ENCODE peak calls at places on chromosomes 12 and 14, in five cellular contexts. W is neural progenitor cell, S is PC-9, G is fibroblast of lung, C is cardiac fibroblast. E is an unnamed sample.

GRCh38 chr12:77795699-77796098 is 35.0 kb upstream of the NAV3 start:
- DNase-seq in W (no peak), S (no peak), C (peak), G (peak), E (peak)

GRCh38 chr14:55122441-55122986 is 6.5 kb upstream of the LGALS3 start:
- DNase-seq in C (peak), S (peak), G (peak), W (no peak), E (peak)

GRCh38 chr14:100740196-100740825 is 13.6 kb downstream of the DLK1 start:
- DNase-seq in S (no peak), C (no peak), W (no peak), G (no peak), E (no peak)

GRCh38 chr12:51533799-51534198 is 57.2 kb upstream of the SCN8A start:
- DNase-seq in W (no peak), S (no peak), C (peak), G (peak), E (no peak)

GRCh38 chr14:97273540-97273939 is 476.4 kb downstream of the VRK1 start:
- DNase-seq in W (no peak), G (no peak), S (no peak), C (no peak), E (no peak)

GRCh38 chr12:48956279-48957140 is 777 bp downstream of the ARF3 start:
- DNase-seq in C (peak), W (peak), S (peak), G (peak), E (peak)

GRCh38 chr12:131559517-131560516 is 151.1 kb upstream of the SFSWAP start:
- DNase-seq in W (no peak), C (no peak), G (no peak), S (no peak), E (no peak)

GRCh38 chr14:53772936-53773335 is 183.7 kb downstream of the BMP4 start:
- DNase-seq in G (no peak), S (no peak), W (no peak), C (no peak), E (no peak)

GRCh38 chr12:49121047-49121696 is 10.0 kb downstream of the TUBA1B start:
- DNase-seq in C (peak), W (peak), S (peak), G (peak), E (peak)

GRCh38 chr14:49134940-49135339 is 451.2 kb downstream of the RPS29 start:
- DNase-seq in G (no peak), W (peak), C (no peak), S (no peak), E (no peak)

GRCh38 chr12:94879542-94879941 is 124.0 kb downstream of the NDUFA12 start:
- DNase-seq in G (no peak), C (no peak), S (no peak), W (peak), E (peak)

GRCh38 chr12:114955414-114956014 is 271.5 kb upstream of the TBX3 start:
- DNase-seq in W (no peak), G (peak), S (no peak), C (peak), E (peak)

GRCh38 chr14:95317817-95318343 is 1.8 kb downstream of the CLMN start:
- DNase-seq in C (no peak), W (no peak), S (no peak), G (no peak), E (no peak)

GRCh38 chr12:106487664-106488063 is 95.1 kb upstream of the RFX4 start:
- DNase-seq in S (no peak), C (no peak), W (no peak), G (no peak), E (no peak)

GRCh38 chr14:71438684-71439083 is 493.5 kb upstream of the RGS6 start:
- DNase-seq in C (peak), G (peak), W (no peak), S (no peak), E (peak)

GRCh38 chr12:87809916-87810315 is 219.3 kb downstream of the C12orf50 start:
- DNase-seq in S (no peak), G (peak), W (no peak), C (no peak), E (no peak)

GRCh38 chr12:102374190-102374589 is 106.2 kb downstream of the IGF1 start:
- DNase-seq in C (no peak), S (no peak), W (no peak), G (peak), E (peak)

GRCh38 chr12:90085491-90086274 is 377.0 kb upstream of the ATP2B1 start:
- DNase-seq in C (peak), W (peak), S (no peak), G (peak), E (peak)

GRCh38 chr12:82896979-82897378 is 210.3 kb downstream of the TMTC2 start:
- DNase-seq in W (no peak), G (peak), C (peak), S (peak), E (no peak)

GRCh38 chr12:57090924-57091632 is 2.2 kb downstream of the NAB2 start:
- DNase-seq in W (no peak), G (peak), S (no peak), C (peak), E (peak)

GRCh38 chr14:75452324-75452723 is 24.5 kb downstream of the JDP2 start:
- DNase-seq in G (no peak), W (no peak), S (no peak), C (peak), E (peak)

GRCh38 chr12:105089817-105090216 is 5.6 kb upstream of the ALDH1L2 start:
- DNase-seq in W (no peak), G (no peak), C (no peak), S (no peak), E (no peak)

GRCh38 chr12:52805000-52805399 is 8.9 kb downstream of the KRT4 start:
- DNase-seq in S (peak), C (no peak), G (no peak), W (no peak), E (no peak)

GRCh38 chr12:52713960-52714886 is 10.9 kb upstream of the KRT77 start:
- DNase-seq in G (no peak), C (no peak), W (peak), S (no peak), E (no peak)

GRCh38 chr14:81765654-81766275 is 232.1 kb upstream of the SEL1L start:
- DNase-seq in W (no peak), C (no peak), G (no peak), S (no peak), E (no peak)

GRCh38 chr12:115155665-115156645 is 472.0 kb upstream of the TBX3 start:
- DNase-seq in S (peak), G (peak), C (peak), W (no peak), E (peak)

GRCh38 chr14:72782182-72782508 is 111.8 kb downstream of the DPF3 start:
- DNase-seq in S (no peak), G (no peak), W (no peak), C (no peak), E (no peak)

GRCh38 chr14:91249841-91250616 is 5.5 kb upstream of the GPR68 start:
- DNase-seq in W (peak), S (no peak), C (peak), G (peak), E (no peak)

GRCh38 chr14:97113339-97113738 is 316.2 kb downstream of the VRK1 start:
- DNase-seq in G (peak), C (no peak), S (no peak), W (no peak), E (no peak)

GRCh38 chr12:1306096-1306495 is 288.3 kb downstream of the FBXL14 start:
- DNase-seq in W (no peak), G (no peak), S (no peak), C (peak), E (no peak)
- H3K4me3 ChIP-seq in W (no peak), G (no peak), S (no peak), C (no peak), E (no peak)

DNA sequence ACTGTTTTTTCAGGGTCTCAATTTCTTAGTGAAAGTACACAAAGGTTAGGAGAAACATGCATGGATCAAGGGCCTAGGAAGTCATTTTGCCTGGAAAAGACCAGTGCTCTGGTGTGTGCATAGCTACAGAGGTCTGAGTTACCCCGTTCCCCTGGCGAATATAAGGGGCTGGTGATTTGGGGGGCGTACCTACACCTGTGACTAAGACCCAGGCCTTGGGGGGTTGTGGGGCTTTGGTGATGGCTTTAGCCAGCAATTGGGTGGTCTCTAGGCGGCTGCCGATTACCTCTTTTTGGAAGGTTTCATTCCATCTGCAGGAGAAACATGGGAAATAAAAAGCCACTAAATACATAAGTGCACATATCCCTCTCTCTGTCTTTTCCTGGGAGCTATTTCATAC is 1.1 kb downstream of the SDR39U1 start:
- DNase-seq in S (no peak), W (no peak), C (no peak), G (no peak), E (no peak)
- H3K4me3 ChIP-seq in S (peak), W (peak), C (peak), G (peak), E (peak)

GRCh38 chr12:91180162-91180561 is 2.5 kb downstream of the DCN start:
- DNase-seq in G (no peak), W (no peak), S (no peak), C (no peak), E (no peak)

GRCh38 chr12:91177380-91177779 is 5.2 kb downstream of the DCN start:
- DNase-seq in C (no peak), W (no peak), G (peak), S (no peak), E (peak)

GRCh38 chr12:91178801-91179200 is 3.8 kb downstream of the DCN start:
- DNase-seq in S (no peak), C (no peak), W (no peak), G (peak), E (peak)

GRCh38 chr12:91179315-91179714 is 3.3 kb downstream of the DCN start:
- DNase-seq in W (no peak), C (peak), G (no peak), S (no peak), E (peak)

DNA sequence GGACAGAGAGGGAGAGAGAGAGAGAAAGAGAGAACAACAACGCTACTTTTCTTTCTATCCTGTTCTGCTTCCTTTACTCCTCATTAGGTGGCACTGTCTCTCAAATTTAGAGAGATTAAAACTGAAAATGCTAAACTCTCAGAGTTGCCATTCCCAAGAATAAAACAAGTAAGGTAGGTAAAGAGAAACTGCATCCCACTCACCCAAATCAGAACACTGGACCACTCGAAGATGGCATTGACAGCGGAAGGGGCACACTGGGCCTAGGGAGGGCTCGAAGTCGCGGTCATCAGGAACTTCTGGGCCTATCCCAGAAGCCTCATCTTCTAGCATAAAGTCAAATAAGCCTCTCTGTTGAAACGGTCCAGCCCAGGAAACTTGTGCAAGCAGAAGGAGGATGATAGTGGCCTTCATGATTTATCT is 4.5 kb downstream of the DCN start:
- DNase-seq in W (no peak), C (peak), G (peak), S (no peak), E (no peak)
- H3K4me3 ChIP-seq in W (no peak), C (peak), G (peak), S (no peak), E (peak)

GRCh38 chr12:58918475-58918874 is 1.8 kb downstream of the LRIG3 start:
- DNase-seq in C (no peak), G (peak), S (no peak), W (peak), E (no peak)
- H3K4me3 ChIP-seq in C (peak), G (peak), S (peak), W (peak), E (peak)

GRCh38 chr14:92577321-92577742 is 63.8 kb downstream of the RIN3 start:
- DNase-seq in W (no peak), C (no peak), S (no peak), G (no peak), E (no peak)
- H3K4me3 ChIP-seq in W (no peak), C (no peak), S (no peak), G (no peak), E (no peak)

GRCh38 chr12:11743748-11744147 is 94.3 kb downstream of the ETV6 start:
- DNase-seq in G (no peak), W (peak), C (no peak), S (no peak), E (no peak)
- H3K4me3 ChIP-seq in G (no peak), W (no peak), C (no peak), S (no peak), E (no peak)

DNA sequence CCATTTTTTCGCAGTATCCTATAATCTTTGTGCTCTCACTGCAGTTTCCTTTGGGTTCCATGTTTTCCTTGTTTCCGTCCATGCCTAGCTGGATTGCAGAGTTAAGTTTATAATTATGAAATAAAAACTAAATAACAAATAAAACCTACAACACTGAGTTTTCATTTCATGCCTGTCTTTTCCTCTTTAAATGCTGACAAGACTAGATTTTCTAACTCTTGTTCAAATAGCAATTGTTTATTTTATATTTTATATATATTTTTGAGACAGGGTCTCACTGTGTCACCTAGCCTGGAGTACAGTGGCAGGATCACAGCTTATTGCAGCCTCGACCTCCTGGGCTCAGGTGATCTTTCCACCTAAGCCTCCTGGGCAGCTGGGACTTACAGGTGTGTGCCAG is 5.3 kb upstream of the GEMIN2 start:
- DNase-seq in C (no peak), W (no peak), S (no peak), G (no peak), E (no peak)
- H3K4me3 ChIP-seq in C (no peak), W (no peak), S (no peak), G (no peak), E (no peak)

GRCh38 chr14:58768977-58769376 is 131.2 kb downstream of the DACT1 start:
- DNase-seq in C (no peak), S (no peak), W (peak), G (no peak), E (no peak)
- H3K4me3 ChIP-seq in C (no peak), S (no peak), W (no peak), G (no peak), E (no peak)

E was measured in foreskin fibroblast.